ENCODE peak calls at places on chromosomes 7 and 10, in four cellular contexts. L is OCI-LY7, O is NCI-H226, Q is M059J. T is an unnamed sample.

GRCh38 chr7:7830122-7830878 is 111.9 kb upstream of the RPA3 start:
- DNase-seq in L (no peak), Q (no peak), O (no peak), T (no peak)

GRCh38 chr7:87874066-87874465 is 2.1 kb downstream of the SLC25A40 start:
- DNase-seq in Q (no peak), O (no peak), L (peak; percentile 42), T (peak; percentile 43)

GRCh38 chr7:122343986-122344620 is 39.6 kb upstream of the FEZF1 start:
- DNase-seq in L (no peak), Q (no peak), O (no peak), T (no peak)

GRCh38 chr7:22726849-22727792 is at the start of gene IL6:
- DNase-seq in Q (peak; percentile 97), L (no peak), O (peak; percentile 91), T (peak; percentile 83)

GRCh38 chr7:117068511-117069155 is 115.3 kb downstream of the ST7 start:
- DNase-seq in O (no peak), L (no peak), Q (no peak), T (no peak)

GRCh38 chr7:16129431-16130126 is 291.8 kb downstream of the CRPPA start:
- DNase-seq in Q (peak; percentile 88), L (no peak), O (peak; percentile 88), T (peak; percentile 71)

GRCh38 chr10:32139223-32140073 is 83.2 kb upstream of the KIF5B start:
- DNase-seq in L (no peak), O (peak; percentile 86), Q (peak; percentile 90), T (peak; percentile 93)

GRCh38 chr10:78367012-78367411 is 333.3 kb downstream of the RPS24 start:
- DNase-seq in L (no peak), O (no peak), Q (no peak), T (peak; percentile 62)

GRCh38 chr7:97002555-97003261 is 2.6 kb upstream of the DLX6 start:
- DNase-seq in L (no peak), Q (no peak), O (no peak), T (no peak)

GRCh38 chr7:128885370-128886187 is 22.9 kb downstream of the ATP6V1F start:
- DNase-seq in Q (no peak), L (no peak), O (no peak), T (no peak)

GRCh38 chr10:101230185-101230917 is 1.1 kb upstream of the LBX1 start:
- DNase-seq in Q (no peak), O (no peak), L (no peak), T (no peak)

GRCh38 chr10:63675171-63675570 is 154.0 kb downstream of the REEP3 start:
- DNase-seq in Q (no peak), L (no peak), O (no peak), T (peak; percentile 7)

GRCh38 chr7:253491-254336 is 36.3 kb upstream of the FOXL3 start:
- DNase-seq in L (no peak), Q (no peak), O (no peak), T (no peak)

GRCh38 chr7:130288829-130289228 is 4.1 kb upstream of the CPA4 start:
- DNase-seq in L (no peak), Q (peak; percentile 65), O (no peak), T (no peak)

GRCh38 chr10:132151951-132152505 is 34.7 kb upstream of the DPYSL4 start:
- DNase-seq in L (no peak), Q (no peak), O (no peak), T (no peak)

GRCh38 chr10:124033887-124034218 is 59.5 kb downstream of the CHST15 start:
- DNase-seq in Q (peak; percentile 16), L (no peak), O (no peak), T (no peak)

GRCh38 chr10:26737730-26738129 is 40.2 kb downstream of the PDSS1 start:
- DNase-seq in L (peak; percentile 64), O (no peak), Q (no peak), T (peak; percentile 48)

GRCh38 chr10:94725871-94726270 is 36.6 kb upstream of the CYP2C19 start:
- DNase-seq in L (no peak), O (peak; percentile 41), Q (peak; percentile 2), T (peak; percentile 1)

GRCh38 chr10:33937987-33938386 is 603.5 kb upstream of the NRP1 start:
- DNase-seq in Q (no peak), L (no peak), O (no peak), T (no peak)

GRCh38 chr10:88541116-88541626 is 41.9 kb downstream of the RNLS start:
- DNase-seq in O (no peak), Q (no peak), L (no peak), T (no peak)

GRCh38 chr10:46525177-46525823 is 31.2 kb downstream of the GPRIN2 start:
- DNase-seq in Q (peak; percentile 99), O (peak; percentile 94), L (no peak), T (peak; percentile 94)

GRCh38 chr7:34143397-34143796 is 238.1 kb downstream of the BMPER start:
- DNase-seq in Q (peak; percentile 16), L (no peak), O (peak; percentile 62), T (peak; percentile 93)

GRCh38 chr7:11858668-11859302 is 26.8 kb upstream of the THSD7A start:
- DNase-seq in L (no peak), O (no peak), Q (no peak), T (no peak)

GRCh38 chr7:46747869-46748576 is 827.0 kb upstream of the IGFBP3 start:
- DNase-seq in O (no peak), Q (peak; percentile 53), L (no peak), T (peak; percentile 13)

GRCh38 chr7:127885843-127886242 is 145.4 kb downstream of the LRRC4 start:
- DNase-seq in Q (peak; percentile 75), O (peak; percentile 71), L (no peak), T (peak; percentile 71)

GRCh38 chr7:92740713-92741126 is 95.7 kb downstream of the CDK6 start:
- DNase-seq in L (no peak), Q (peak; percentile 96), O (peak; percentile 88), T (peak; percentile 93)

GRCh38 chr10:53479365-53479764 is 706.8 kb upstream of the MBL2 start:
- DNase-seq in L (no peak), O (no peak), Q (no peak), T (no peak)

GRCh38 chr7:28096713-28097112 is 83.9 kb downstream of the JAZF1 start:
- DNase-seq in L (peak; percentile 60), O (peak; percentile 33), Q (peak; percentile 63), T (peak; percentile 68)